ENCODE peak calls at places on chromosome 19, in four cellular contexts. K is K562, U is WTC11, P is HepG2. G is an unnamed sample.

GRCh38 chr19:40612831-40613668 is 11.9 kb downstream of the LTBP4 start:
- DNase-seq in K (peak; percentile 89), P (no peak), U (peak; percentile 94), G (peak; percentile 89)

GRCh38 chr19:6038634-6039405 is 60.9 kb upstream of the RANBP3 start:
- DNase-seq in P (no peak), U (no peak), K (no peak), G (no peak)

GRCh38 chr19:35265126-35265995 is 3.4 kb upstream of the USF2 start:
- DNase-seq in U (peak; percentile 8), K (no peak), P (no peak), G (no peak)

GRCh38 chr19:47124937-47125668 is 5.5 kb upstream of the SAE1 start:
- DNase-seq in U (no peak), P (peak; percentile 78), K (peak; percentile 69), G (peak; percentile 65)

GRCh38 chr19:54448037-54448773 is 794 bp upstream of the LENG8 start:
- DNase-seq in U (peak; percentile 46), K (peak; percentile 66), P (peak; percentile 51), G (peak; percentile 43)

GRCh38 chr19:41586064-41586463 is 10.1 kb downstream of the CEACAM21 start:
- DNase-seq in P (no peak), U (no peak), K (no peak), G (no peak)

GRCh38 chr19:38304866-38305429 is 897 bp downstream of the C19orf33 start:
- DNase-seq in U (peak; percentile 90), K (peak; percentile 97), P (peak; percentile 76), G (peak; percentile 36)

GRCh38 chr19:46984077-46985010 is 35.3 kb upstream of the NPAS1 start:
- DNase-seq in U (no peak), K (no peak), P (peak; percentile 90), G (no peak)

GRCh38 chr19:16018801-16019551 is 57.3 kb upstream of the TPM4 start:
- DNase-seq in K (no peak), P (no peak), U (no peak), G (no peak)

GRCh38 chr19:34468400-34468799 is 13.2 kb upstream of the WTIP start:
- DNase-seq in K (no peak), P (no peak), U (no peak), G (no peak)

GRCh38 chr19:4456843-4457653 is 546 bp downstream of the UBXN6 start:
- DNase-seq in U (peak; percentile 72), P (no peak), K (peak; percentile 91), G (peak; percentile 77)

GRCh38 chr19:38850231-38850975 is 617 bp upstream of the HNRNPL start:
- DNase-seq in P (peak; percentile 100), K (peak; percentile 93), U (peak; percentile 99), G (peak; percentile 92)

GRCh38 chr19:485583-486236 is 10.6 kb upstream of the MADCAM1 start:
- DNase-seq in K (no peak), P (peak; percentile 88), U (no peak), G (no peak)

GRCh38 chr19:41994521-41994971 is 516 bp upstream of the ATP1A3 start:
- DNase-seq in P (no peak), U (no peak), K (no peak), G (no peak)

GRCh38 chr19:50721441-50722137 is 1.6 kb upstream of the CLEC11A start:
- DNase-seq in P (no peak), K (no peak), U (no peak), G (no peak)

GRCh38 chr19:18676692-18677091 is 6.8 kb upstream of the CRTC1 start:
- DNase-seq in P (no peak), U (no peak), K (no peak), G (no peak)

GRCh38 chr19:17312481-17313113 is 3.2 kb downstream of the DDA1 start:
- DNase-seq in K (no peak), P (no peak), U (no peak), G (no peak)

GRCh38 chr19:17307876-17308377 is 1.4 kb upstream of the DDA1 start:
- DNase-seq in P (no peak), U (no peak), K (no peak), G (no peak)

GRCh38 chr19:17311455-17312248 is 2.3 kb downstream of the DDA1 start:
- DNase-seq in P (peak; percentile 76), K (no peak), U (no peak), G (no peak)

GRCh38 chr19:17309198-17309961 is at the start of gene DDA1:
- DNase-seq in K (peak; percentile 92), U (peak; percentile 100), P (peak; percentile 99), G (peak; percentile 93)

GRCh38 chr19:17309962-17310461 is 649 bp downstream of the DDA1 start:
- DNase-seq in U (no peak), K (no peak), P (no peak), G (no peak)
- TF ChIP-seq ELF4 in U (no peak), K (no peak), P (no peak), G (no peak)

DNA sequence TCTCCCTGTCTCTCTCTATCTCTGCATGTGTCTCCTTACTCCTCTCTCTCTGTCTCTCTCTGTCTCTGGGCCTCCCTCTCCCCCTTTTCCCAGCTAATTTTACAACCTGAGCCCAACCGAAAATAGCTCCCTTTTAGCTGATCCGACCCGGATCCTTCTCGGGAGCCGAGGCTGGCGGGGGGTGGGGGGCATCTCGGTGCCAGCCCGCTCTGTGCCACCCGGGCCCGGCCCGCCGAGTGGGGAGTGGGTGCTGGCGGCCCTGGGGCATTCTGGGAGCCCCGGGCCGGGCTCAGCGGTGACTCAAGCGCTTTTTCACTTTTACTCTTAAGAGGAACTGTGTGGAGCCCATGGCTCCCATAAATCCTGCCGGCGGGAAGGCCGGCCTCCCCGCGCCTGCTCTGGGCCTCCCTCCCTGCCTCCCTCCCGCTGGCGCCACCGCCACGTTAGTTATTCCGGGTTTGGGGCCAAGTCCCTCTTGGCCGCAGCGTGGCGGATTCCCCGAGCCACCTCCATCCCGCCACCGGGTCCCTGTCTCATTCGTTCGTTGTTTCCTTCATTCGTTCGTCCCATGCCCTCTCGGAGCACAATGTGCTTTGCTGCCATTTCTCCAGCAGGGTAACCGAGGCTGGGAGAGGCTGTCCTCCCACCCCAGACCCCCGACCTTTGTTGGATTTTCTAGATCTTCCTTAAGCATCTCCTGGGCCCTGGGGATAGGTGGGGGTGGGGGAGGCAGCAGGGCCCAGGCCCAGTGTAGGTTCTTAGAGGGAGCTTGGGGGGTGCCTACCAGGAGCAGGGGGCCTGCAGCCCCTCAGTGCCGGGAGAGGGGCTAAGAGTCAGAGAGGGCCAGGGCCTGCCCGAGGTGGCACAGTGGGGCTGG is 3.2 kb downstream of the NFIC start:
- DNase-seq in P (no peak), U (no peak), K (no peak), G (no peak)
- TF ChIP-seq ELF4 in P (no peak), U (no peak), K (no peak), G (no peak)

DNA sequence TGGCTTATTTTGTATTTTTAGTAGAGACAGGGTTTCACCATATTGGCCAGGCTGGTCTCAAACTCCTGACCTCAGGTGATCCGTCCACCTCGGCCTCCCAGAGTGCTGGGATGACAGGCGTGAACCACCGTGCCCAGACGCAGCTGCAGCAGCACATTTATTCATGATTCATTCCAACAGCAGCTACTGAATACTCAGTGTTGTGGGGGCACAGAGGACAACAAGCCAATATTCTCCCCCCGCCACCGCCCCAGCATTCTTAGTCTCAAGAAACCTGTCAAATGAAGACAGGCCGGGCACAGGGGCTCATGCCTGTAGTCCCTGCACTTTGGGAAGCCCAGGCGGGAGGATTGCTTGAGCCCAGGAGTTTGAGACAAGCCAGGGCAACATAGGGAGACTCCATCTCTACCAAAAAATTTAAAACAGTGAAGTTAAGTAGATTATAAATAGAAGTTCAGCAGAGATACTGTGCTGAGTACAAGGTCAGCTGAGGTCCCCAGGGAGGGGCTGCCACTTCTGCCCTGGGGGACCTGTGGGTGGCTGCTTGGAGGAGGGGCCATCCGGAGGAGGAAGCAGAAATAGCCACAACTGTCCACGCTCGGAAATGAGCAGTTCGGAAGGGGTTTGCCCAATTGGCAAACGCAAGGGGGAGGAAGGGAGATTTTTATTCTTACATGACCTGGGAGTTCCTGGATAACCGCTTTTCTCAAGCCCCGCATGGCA is 4.3 kb downstream of the DOT1L start:
- DNase-seq in K (no peak), P (peak; percentile 24), U (no peak), G (no peak)
- TF ChIP-seq ELF4 in K (no peak), P (no peak), U (no peak), G (no peak)

GRCh38 chr19:56087647-56088346 is 33.3 kb downstream of the ZNF787 start:
- DNase-seq in U (no peak), P (no peak), K (no peak), G (no peak)
- TF ChIP-seq ELF4 in U (no peak), P (no peak), K (no peak), G (no peak)

GRCh38 chr19:2701361-2702169 is 929 bp downstream of the GNG7 start:
- DNase-seq in K (no peak), P (no peak), U (no peak), G (no peak)

GRCh38 chr19:2699413-2700142 is 2.9 kb downstream of the GNG7 start:
- DNase-seq in P (no peak), U (no peak), K (no peak), G (no peak)

GRCh38 chr19:2703077-2703437 is 563 bp upstream of the GNG7 start:
- DNase-seq in P (no peak), K (no peak), U (no peak), G (no peak)

GRCh38 chr19:2702170-2703076 is at the start of gene GNG7:
- DNase-seq in K (peak; percentile 100), U (peak; percentile 96), P (peak; percentile 78), G (peak; percentile 99)

GRCh38 chr19:2700660-2701360 is 1.7 kb downstream of the GNG7 start:
- DNase-seq in K (no peak), P (no peak), U (no peak), G (no peak)
- TF ChIP-seq ELF4 in K (no peak), P (no peak), U (no peak), G (no peak)

GRCh38 chr19:2193807-2194206 is 30.1 kb downstream of the DOT1L start:
- DNase-seq in K (no peak), U (no peak), P (no peak), G (no peak)
- TF ChIP-seq ELF4 in K (no peak), U (no peak), P (no peak), G (no peak)